ENCODE peak calls at places on chromosomes 6 and 20, in four cellular contexts. Q is endothelial cell, R is fibroblast of lung, A is GM12878. Y is an unnamed sample.

GRCh38 chr20:59652381-59652780 is 48.0 kb downstream of the PHACTR3 start:
- DNase-seq in Q (no peak), R (no peak), A (no peak), Y (no peak)

GRCh38 chr20:62995898-62996595 is 10.7 kb downstream of the BHLHE23 start:
- DNase-seq in Q (no peak), A (no peak), R (no peak), Y (no peak)

GRCh38 chr6:57303931-57304681 is 13.3 kb upstream of the PRIM2 start:
- DNase-seq in R (peak; percentile 47), A (no peak), Q (no peak), Y (no peak)

GRCh38 chr6:12911387-12911960 is 194.9 kb downstream of the PHACTR1 start:
- DNase-seq in R (peak; percentile 29), A (no peak), Q (peak; percentile 18), Y (no peak)

GRCh38 chr6:8633762-8634161 is 198.4 kb upstream of the SLC35B3 start:
- DNase-seq in A (no peak), Q (no peak), R (no peak), Y (no peak)

GRCh38 chr20:59835448-59836395 is 97.7 kb downstream of the SYCP2 start:
- DNase-seq in R (peak; percentile 38), A (no peak), Q (peak; percentile 36), Y (peak; percentile 61)

GRCh38 chr20:39129523-39129922 is 167.4 kb downstream of the DHX35 start:
- DNase-seq in R (no peak), A (no peak), Q (no peak), Y (no peak)

GRCh38 chr6:116385462-116385807 is 14.7 kb downstream of the DSE start:
- DNase-seq in A (no peak), R (peak; percentile 91), Q (no peak), Y (no peak)

GRCh38 chr20:15287331-15287730 is 949.9 kb upstream of the FLRT3 start:
- DNase-seq in Q (no peak), R (no peak), A (no peak), Y (no peak)

GRCh38 chr6:120198033-120198432 is 848.5 kb upstream of the MAN1A1 start:
- DNase-seq in Q (no peak), R (peak; percentile 82), A (no peak), Y (no peak)

GRCh38 chr20:5364997-5365597 is 48.3 kb upstream of the PROKR2 start:
- DNase-seq in A (no peak), Q (no peak), R (peak; percentile 23), Y (no peak)

GRCh38 chr6:37049990-37050853 is 44.8 kb downstream of the FGD2 start:
- DNase-seq in R (no peak), Q (no peak), A (no peak), Y (no peak)

GRCh38 chr6:76026101-76026500 is 46.4 kb downstream of the IMPG1 start:
- DNase-seq in A (no peak), Q (peak; percentile 9), R (peak; percentile 12), Y (no peak)

GRCh38 chr6:106119526-106119925 is 33.4 kb downstream of the PRDM1 start:
- DNase-seq in Q (no peak), A (no peak), R (no peak), Y (no peak)

GRCh38 chr6:84842526-84843161 is 78.2 kb upstream of the TBX18 start:
- DNase-seq in R (no peak), Q (no peak), A (no peak), Y (no peak)

GRCh38 chr6:89045585-89045984 is 35.0 kb upstream of the PNRC1 start:
- DNase-seq in A (no peak), Q (no peak), R (no peak), Y (no peak)

GRCh38 chr6:34680802-34681515 is 15.6 kb downstream of the ILRUN start:
- DNase-seq in A (no peak), R (peak; percentile 69), Q (no peak), Y (no peak)

GRCh38 chr6:142918339-142919042 is 26.5 kb downstream of the HIVEP2 start:
- DNase-seq in R (peak; percentile 19), Q (no peak), A (no peak), Y (no peak)

GRCh38 chr6:38239719-38240451 is 399.8 kb downstream of the BTBD9 start:
- DNase-seq in Q (no peak), R (peak; percentile 82), A (no peak), Y (no peak)

GRCh38 chr20:15248618-15249395 is 911.4 kb upstream of the FLRT3 start:
- DNase-seq in Q (no peak), R (no peak), A (no peak), Y (no peak)

GRCh38 chr6:159047896-159048685 is 3.3 kb upstream of the TAGAP start:
- DNase-seq in Q (no peak), A (no peak), R (no peak), Y (no peak)

GRCh38 chr6:91868539-91869202 is 1281.8 kb upstream of the MAP3K7 start:
- DNase-seq in Q (no peak), A (no peak), R (no peak), Y (no peak)

GRCh38 chr6:35686873-35687557 is 1.7 kb downstream of the FKBP5 start:
- DNase-seq in R (no peak), Q (no peak), A (no peak), Y (no peak)

GRCh38 chr6:169212436-169212835 is 41.2 kb downstream of the THBS2 start:
- DNase-seq in A (no peak), R (no peak), Q (no peak), Y (no peak)

GRCh38 chr20:16030253-16030652 is 543.0 kb downstream of the KIF16B start:
- DNase-seq in A (no peak), Q (no peak), R (no peak), Y (no peak)

GRCh38 chr20:51529027-51529749 is 13.3 kb downstream of the NFATC2 start:
- DNase-seq in R (peak; percentile 56), A (no peak), Q (no peak), Y (no peak)

GRCh38 chr20:56636701-56637100 is 7.6 kb downstream of the TFAP2C start:
- DNase-seq in A (no peak), R (peak; percentile 91), Q (no peak), Y (no peak)

GRCh38 chr20:57386762-57387161 is 4.4 kb upstream of the RBM38 start:
- DNase-seq in Q (no peak), A (no peak), R (no peak), Y (no peak)

GRCh38 chr20:16351415-16351814 is 221.8 kb downstream of the KIF16B start:
- DNase-seq in A (no peak), R (no peak), Q (no peak), Y (no peak)

GRCh38 chr6:108163644-108164536 is 1.9 kb upstream of the NR2E1 start:
- DNase-seq in A (no peak), Q (no peak), R (no peak), Y (no peak)

GRCh38 chr6:39335780-39336541 is 13.5 kb upstream of the KCNK16 start:
- DNase-seq in R (no peak), Q (peak; percentile 51), A (no peak), Y (no peak)

GRCh38 chr20:4898282-4898681 is 103.0 kb downstream of the SLC23A2 start:
- DNase-seq in R (peak; percentile 86), Q (no peak), A (no peak), Y (no peak)

GRCh38 chr20:39829255-39829654 is 859.8 kb downstream of the MAFB start:
- DNase-seq in A (no peak), R (peak; percentile 40), Q (peak; percentile 23), Y (no peak)

GRCh38 chr6:36691011-36691410 is 6.6 kb upstream of the RAB44 start:
- DNase-seq in R (no peak), A (no peak), Q (no peak), Y (no peak)

GRCh38 chr6:28209753-28210535 is 15.1 kb upstream of the ZSCAN9 start:
- DNase-seq in R (no peak), A (no peak), Q (no peak), Y (no peak)

GRCh38 chr20:8094415-8094818 is 37.6 kb upstream of the PLCB1 start:
- DNase-seq in A (no peak), Q (no peak), R (peak; percentile 5), Y (no peak)

GRCh38 chr6:137904822-137905617 is 38.0 kb downstream of the TNFAIP3 start:
- DNase-seq in A (no peak), R (peak; percentile 51), Q (no peak), Y (no peak)

GRCh38 chr6:138287144-138287955 is 69.1 kb upstream of the PBOV1 start:
- DNase-seq in R (peak; percentile 25), Q (peak; percentile 50), A (no peak), Y (no peak)

GRCh38 chr6:51844391-51844735 is 243.1 kb downstream of the PKHD1 start:
- DNase-seq in A (no peak), Q (peak; percentile 33), R (no peak), Y (no peak)

GRCh38 chr6:45488269-45488668 is 110.5 kb upstream of the SUPT3H start:
- DNase-seq in R (no peak), A (no peak), Q (no peak), Y (no peak)
- TF ChIP-seq CTCF in R (no peak), A (no peak), Q (no peak), Y (no peak)

DNA sequence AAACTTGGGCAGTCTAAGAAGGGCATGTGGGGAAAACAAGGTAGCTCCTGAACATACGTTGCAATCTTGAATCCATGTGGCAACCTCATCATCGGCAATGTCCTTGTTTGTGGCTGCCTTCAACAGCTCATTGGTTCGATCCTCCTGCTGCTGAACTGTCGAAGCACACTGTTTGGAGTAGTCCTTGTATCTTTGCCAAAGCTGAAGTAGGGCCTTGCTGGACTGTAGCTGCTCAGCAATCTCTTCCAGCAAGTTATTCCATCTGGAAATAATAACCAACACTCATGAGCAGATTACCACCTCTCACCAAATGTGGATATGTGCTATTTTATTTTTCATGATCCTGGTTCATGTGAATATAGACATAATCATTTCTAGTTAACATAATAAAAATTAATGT is 413.3 kb downstream of the ESR1 start:
- DNase-seq in R (no peak), Q (no peak), A (no peak), Y (no peak)
- TF ChIP-seq CTCF in R (no peak), Q (no peak), A (no peak), Y (no peak)

GRCh38 chr6:118252474-118252873 is 295.6 kb upstream of the PLN start:
- DNase-seq in R (no peak), Q (no peak), A (no peak), Y (no peak)
- TF ChIP-seq CTCF in R (no peak), Q (no peak), A (peak; percentile 18), Y (no peak)

DNA sequence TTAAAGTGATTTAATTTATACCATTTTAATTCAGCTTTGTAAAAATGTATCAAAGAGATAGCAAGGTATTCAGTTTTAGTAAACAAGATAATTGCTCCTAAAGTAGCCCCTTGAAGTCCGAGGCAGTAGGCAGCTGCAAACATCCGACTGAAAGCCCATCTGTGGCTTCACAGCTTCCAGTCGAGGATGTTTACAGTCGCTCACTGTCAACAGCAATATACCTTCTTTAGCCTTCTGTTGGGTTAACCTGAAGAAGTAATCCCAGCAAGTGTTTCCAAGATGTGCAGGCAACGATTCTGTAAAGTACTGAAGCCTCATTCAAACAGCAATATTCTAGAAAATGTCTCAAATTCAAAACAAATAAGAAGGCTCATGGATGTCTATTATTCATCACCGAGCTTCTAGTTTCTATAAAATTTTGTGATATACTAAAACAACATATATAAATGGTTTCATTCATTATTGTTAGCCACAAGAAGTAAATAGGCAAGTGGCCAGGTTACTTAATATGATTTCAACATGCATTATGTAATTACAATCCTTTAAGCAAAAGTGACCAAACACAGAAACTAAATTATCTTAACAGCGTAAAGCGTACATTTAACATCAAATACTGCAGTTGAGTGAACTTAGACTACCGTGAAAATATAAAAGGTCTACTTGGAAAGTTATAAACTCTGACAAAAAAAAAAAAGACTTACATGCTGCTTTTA is 115.0 kb downstream of the OGFRL1 start:
- DNase-seq in A (no peak), Q (no peak), R (no peak), Y (no peak)
- TF ChIP-seq CTCF in A (no peak), Q (no peak), R (no peak), Y (no peak)

GRCh38 chr20:33732166-33732970 is 572 bp downstream of the ZNF341 start:
- DNase-seq in R (peak; percentile 75), A (peak; percentile 32), Q (no peak), Y (no peak)
- TF ChIP-seq CTCF in R (no peak), A (peak; percentile 14), Q (no peak), Y (no peak)

Y was measured in neural crest cell.